ENCODE peak calls at places on chromosomes 2 and 18, in nine cellular contexts. N, F, M, D, U, P, E, A and I are unnamed samples.

GRCh38 chr18:25230658-25231326 is 121.2 kb downstream of the ZNF521 start:
- DNase-seq in P (no peak), F (peak), D (peak), N (no peak), M (no peak), U (no peak), E (no peak), A (peak), I (no peak)

GRCh38 chr2:4828682-4829374 is 863.4 kb upstream of the SOX11 start:
- DNase-seq in U (no peak), E (no peak), M (no peak), F (no peak), P (no peak), A (no peak), N (no peak), D (no peak), I (no peak)

GRCh38 chr18:10681581-10682367 is 155.9 kb downstream of the NAPG start:
- DNase-seq in U (no peak), A (no peak), N (no peak), F (no peak), P (no peak), D (no peak), M (no peak), E (no peak), I (no peak)

GRCh38 chr2:226002438-226002837 is 602.9 kb downstream of the NYAP2 start:
- DNase-seq in M (no peak), A (peak), N (no peak), P (no peak), E (no peak), F (no peak), D (peak), U (no peak), I (no peak)

GRCh38 chr2:121796239-121796638 is 40.8 kb downstream of the TSN start:
- DNase-seq in M (no peak), N (no peak), E (no peak), D (no peak), F (no peak), U (no peak), A (no peak), P (no peak), I (no peak)

GRCh38 chr2:153940511-153940910 is 68.8 kb downstream of the GALNT13 start:
- DNase-seq in M (no peak), P (no peak), E (no peak), D (no peak), F (no peak), A (no peak), U (no peak), N (no peak), I (no peak)

GRCh38 chr2:232434091-232434490 is 21.9 kb upstream of the ALPI start:
- DNase-seq in A (no peak), P (no peak), N (no peak), M (peak), U (no peak), F (peak), D (no peak), E (peak), I (no peak)

GRCh38 chr2:235641333-235641732 is 147.5 kb downstream of the AGAP1 start:
- DNase-seq in D (no peak), P (no peak), M (no peak), E (no peak), A (no peak), N (no peak), U (no peak), F (no peak), I (no peak)

GRCh38 chr18:47683774-47684173 is 246.7 kb downstream of the SMAD2 start:
- DNase-seq in N (no peak), A (no peak), U (no peak), F (no peak), E (no peak), D (no peak), M (no peak), P (no peak), I (no peak)

GRCh38 chr2:148021059-148021985 is at the start of gene MBD5:
- DNase-seq in E (no peak), A (peak), M (peak), P (peak), N (peak), F (peak), D (peak), U (peak), I (no peak)

GRCh38 chr2:98078699-98079098 is 8.3 kb upstream of the VWA3B start:
- DNase-seq in A (no peak), M (no peak), N (no peak), D (no peak), E (no peak), F (no peak), P (no peak), U (no peak), I (no peak)

GRCh38 chr2:164815071-164815793 is 26.4 kb downstream of the COBLL1 start:
- DNase-seq in F (no peak), A (no peak), U (no peak), N (no peak), M (no peak), D (no peak), P (no peak), E (no peak), I (no peak)

GRCh38 chr2:36329251-36329650 is 26.3 kb upstream of the CRIM1 start:
- DNase-seq in F (no peak), A (peak), D (peak), U (no peak), P (no peak), M (no peak), E (no peak), N (no peak), I (no peak)

GRCh38 chr2:219765236-219765635 is 137.8 kb downstream of the SLC4A3 start:
- DNase-seq in F (no peak), M (peak), N (no peak), U (no peak), D (no peak), P (no peak), A (no peak), E (no peak), I (no peak)

GRCh38 chr2:181307203-181307991 is 149.8 kb upstream of the ITGA4 start:
- DNase-seq in U (no peak), A (no peak), N (no peak), P (no peak), D (no peak), M (peak), E (no peak), F (no peak), I (no peak)

GRCh38 chr2:125973516-125973915 is 682.4 kb upstream of the GYPC start:
- DNase-seq in F (no peak), U (no peak), D (no peak), P (no peak), A (no peak), M (no peak), E (no peak), N (no peak), I (no peak)

GRCh38 chr2:190763901-190764514 is 115.1 kb downstream of the NAB1 start:
- DNase-seq in E (no peak), D (no peak), F (no peak), N (peak), P (no peak), U (no peak), M (no peak), A (peak), I (no peak)

GRCh38 chr18:5478261-5478660 is 65.5 kb downstream of the EPB41L3 start:
- DNase-seq in A (no peak), E (no peak), D (no peak), M (no peak), F (no peak), U (no peak), P (no peak), N (no peak), I (no peak)

GRCh38 chr2:5696351-5696740 is 4.2 kb downstream of the SOX11 start:
- DNase-seq in E (no peak), D (no peak), N (no peak), U (no peak), M (peak), P (no peak), F (no peak), A (no peak), I (no peak)

GRCh38 chr2:69932596-69932922 is 17.6 kb downstream of the MXD1 start:
- DNase-seq in F (no peak), M (no peak), E (no peak), A (no peak), U (no peak), D (no peak), P (no peak), N (no peak), I (no peak)

GRCh38 chr18:26215247-26215970 is 10.8 kb upstream of the TAF4B start:
- DNase-seq in N (no peak), E (no peak), U (peak), A (no peak), P (no peak), M (peak), F (no peak), D (no peak), I (peak)

GRCh38 chr2:24111407-24111861 is 11.7 kb downstream of the PFN4 start:
- DNase-seq in D (peak), M (no peak), F (no peak), U (no peak), N (no peak), P (no peak), E (no peak), A (no peak), I (no peak)

GRCh38 chr2:38947241-38948239 is 57.9 kb downstream of the ARHGEF33 start:
- DNase-seq in M (peak), A (peak), D (no peak), U (peak), P (peak), N (peak), F (peak), E (peak), I (peak)